ENCODE peak calls at places on chromosomes 11 and 22, in nine cellular contexts. One of them, this sample, is unnamed.

GRCh38 chr22:35131423-35132050 is 65.6 kb downstream of the ISX start:
- DNase-seq in cardiac muscle cell: no peak
- DNase-seq in kidney: no peak
- DNase-seq in activated naive CD8-positive, alpha-beta T cell treated with anti-CD3 and anti-CD28 coated beads for 36 hours: no peak
- DNase-seq in effector memory CD8-positive, alpha-beta T cell: no peak
- DNase-seq in NCI-H460: no peak
- DNase-seq in Kasumi-1: no peak
- DNase-seq in H4: no peak
- DNase-seq in GM19239: no peak
- DNase-seq in this sample: no peak

GRCh38 chr11:70307176-70307575 is 36.7 kb downstream of the PPFIA1 start:
- DNase-seq in cardiac muscle cell: peak; percentile 44
- DNase-seq in kidney: no peak
- DNase-seq in activated naive CD8-positive, alpha-beta T cell treated with anti-CD3 and anti-CD28 coated beads for 36 hours: no peak
- DNase-seq in effector memory CD8-positive, alpha-beta T cell: no peak
- DNase-seq in NCI-H460: no peak
- DNase-seq in Kasumi-1: no peak
- DNase-seq in H4: no peak
- DNase-seq in GM19239: no peak
- DNase-seq in this sample: no peak

GRCh38 chr22:25509391-25509791 is 55.1 kb upstream of the GRK3 start:
- DNase-seq in cardiac muscle cell: no peak
- DNase-seq in kidney: no peak
- DNase-seq in activated naive CD8-positive, alpha-beta T cell treated with anti-CD3 and anti-CD28 coated beads for 36 hours: no peak
- DNase-seq in effector memory CD8-positive, alpha-beta T cell: no peak
- DNase-seq in NCI-H460: no peak
- DNase-seq in Kasumi-1: no peak
- DNase-seq in H4: no peak
- DNase-seq in GM19239: no peak
- DNase-seq in this sample: no peak

GRCh38 chr11:126391970-126392637 is 36.6 kb downstream of the ST3GAL4 start:
- DNase-seq in cardiac muscle cell: peak; percentile 41
- DNase-seq in kidney: no peak
- DNase-seq in activated naive CD8-positive, alpha-beta T cell treated with anti-CD3 and anti-CD28 coated beads for 36 hours: no peak
- DNase-seq in effector memory CD8-positive, alpha-beta T cell: no peak
- DNase-seq in NCI-H460: no peak
- DNase-seq in Kasumi-1: peak; percentile 77
- DNase-seq in H4: no peak
- DNase-seq in GM19239: no peak
- DNase-seq in this sample: no peak

GRCh38 chr11:12840871-12841516 is 166.8 kb downstream of the TEAD1 start:
- DNase-seq in cardiac muscle cell: no peak
- DNase-seq in kidney: no peak
- DNase-seq in activated naive CD8-positive, alpha-beta T cell treated with anti-CD3 and anti-CD28 coated beads for 36 hours: no peak
- DNase-seq in effector memory CD8-positive, alpha-beta T cell: no peak
- DNase-seq in NCI-H460: no peak
- DNase-seq in Kasumi-1: no peak
- DNase-seq in H4: no peak
- DNase-seq in GM19239: no peak
- DNase-seq in this sample: no peak

GRCh38 chr22:19239464-19239863 is 52.1 kb downstream of the CLTCL1 start:
- DNase-seq in cardiac muscle cell: no peak
- DNase-seq in kidney: no peak
- DNase-seq in activated naive CD8-positive, alpha-beta T cell treated with anti-CD3 and anti-CD28 coated beads for 36 hours: no peak
- DNase-seq in effector memory CD8-positive, alpha-beta T cell: no peak
- DNase-seq in NCI-H460: no peak
- DNase-seq in Kasumi-1: no peak
- DNase-seq in H4: no peak
- DNase-seq in GM19239: no peak
- DNase-seq in this sample: no peak

GRCh38 chr11:125626381-125626950 is 1.5 kb downstream of the CHEK1 start:
- DNase-seq in cardiac muscle cell: no peak
- DNase-seq in kidney: no peak
- DNase-seq in activated naive CD8-positive, alpha-beta T cell treated with anti-CD3 and anti-CD28 coated beads for 36 hours: no peak
- DNase-seq in effector memory CD8-positive, alpha-beta T cell: peak; percentile 10
- DNase-seq in NCI-H460: no peak
- DNase-seq in Kasumi-1: peak; percentile 41
- DNase-seq in H4: no peak
- DNase-seq in GM19239: no peak
- DNase-seq in this sample: peak; percentile 70

GRCh38 chr11:16945671-16946469 is 68.3 kb downstream of the PLEKHA7 start:
- DNase-seq in cardiac muscle cell: peak; percentile 76
- DNase-seq in kidney: peak; percentile 79
- DNase-seq in activated naive CD8-positive, alpha-beta T cell treated with anti-CD3 and anti-CD28 coated beads for 36 hours: peak; percentile 58
- DNase-seq in effector memory CD8-positive, alpha-beta T cell: peak; percentile 14
- DNase-seq in NCI-H460: peak; percentile 45
- DNase-seq in Kasumi-1: peak; percentile 74
- DNase-seq in H4: peak; percentile 69
- DNase-seq in GM19239: peak; percentile 53
- DNase-seq in this sample: peak; percentile 49

GRCh38 chr22:30860176-30861105 is 108.1 kb downstream of the MORC2 start:
- DNase-seq in cardiac muscle cell: no peak
- DNase-seq in kidney: no peak
- DNase-seq in activated naive CD8-positive, alpha-beta T cell treated with anti-CD3 and anti-CD28 coated beads for 36 hours: no peak
- DNase-seq in effector memory CD8-positive, alpha-beta T cell: no peak
- DNase-seq in NCI-H460: no peak
- DNase-seq in Kasumi-1: no peak
- DNase-seq in H4: no peak
- DNase-seq in GM19239: no peak
- DNase-seq in this sample: no peak

GRCh38 chr22:44746836-44747519 is 5.4 kb upstream of the ARHGAP8 start:
- DNase-seq in cardiac muscle cell: peak; percentile 9
- DNase-seq in kidney: no peak
- DNase-seq in activated naive CD8-positive, alpha-beta T cell treated with anti-CD3 and anti-CD28 coated beads for 36 hours: no peak
- DNase-seq in effector memory CD8-positive, alpha-beta T cell: no peak
- DNase-seq in NCI-H460: no peak
- DNase-seq in Kasumi-1: no peak
- DNase-seq in H4: no peak
- DNase-seq in GM19239: no peak
- DNase-seq in this sample: no peak

GRCh38 chr11:69459848-69460539 is 21.5 kb upstream of the LINC01488 start:
- DNase-seq in cardiac muscle cell: no peak
- DNase-seq in kidney: no peak
- DNase-seq in activated naive CD8-positive, alpha-beta T cell treated with anti-CD3 and anti-CD28 coated beads for 36 hours: no peak
- DNase-seq in effector memory CD8-positive, alpha-beta T cell: no peak
- DNase-seq in NCI-H460: no peak
- DNase-seq in Kasumi-1: no peak
- DNase-seq in H4: no peak
- DNase-seq in GM19239: no peak
- DNase-seq in this sample: no peak

GRCh38 chr11:130437848-130438247 is 9.4 kb upstream of the ADAMTS8 start:
- DNase-seq in cardiac muscle cell: no peak
- DNase-seq in kidney: no peak
- DNase-seq in activated naive CD8-positive, alpha-beta T cell treated with anti-CD3 and anti-CD28 coated beads for 36 hours: no peak
- DNase-seq in effector memory CD8-positive, alpha-beta T cell: no peak
- DNase-seq in NCI-H460: no peak
- DNase-seq in Kasumi-1: no peak
- DNase-seq in H4: no peak
- DNase-seq in GM19239: no peak
- DNase-seq in this sample: no peak

GRCh38 chr11:1293619-1294015 is 15.8 kb downstream of the TOLLIP start:
- DNase-seq in cardiac muscle cell: no peak
- DNase-seq in kidney: peak; percentile 70
- DNase-seq in activated naive CD8-positive, alpha-beta T cell treated with anti-CD3 and anti-CD28 coated beads for 36 hours: no peak
- DNase-seq in effector memory CD8-positive, alpha-beta T cell: no peak
- DNase-seq in NCI-H460: peak; percentile 13
- DNase-seq in Kasumi-1: no peak
- DNase-seq in H4: no peak
- DNase-seq in GM19239: no peak
- DNase-seq in this sample: no peak

GRCh38 chr22:39556970-39557811 is 13.4 kb upstream of the CACNA1I start:
- DNase-seq in cardiac muscle cell: peak; percentile 21
- DNase-seq in kidney: no peak
- DNase-seq in activated naive CD8-positive, alpha-beta T cell treated with anti-CD3 and anti-CD28 coated beads for 36 hours: peak; percentile 29
- DNase-seq in effector memory CD8-positive, alpha-beta T cell: no peak
- DNase-seq in NCI-H460: no peak
- DNase-seq in Kasumi-1: no peak
- DNase-seq in H4: no peak
- DNase-seq in GM19239: no peak
- DNase-seq in this sample: no peak

GRCh38 chr22:37801946-37802309 is 5.8 kb upstream of the GCAT start:
- DNase-seq in cardiac muscle cell: no peak
- DNase-seq in kidney: no peak
- DNase-seq in activated naive CD8-positive, alpha-beta T cell treated with anti-CD3 and anti-CD28 coated beads for 36 hours: no peak
- DNase-seq in effector memory CD8-positive, alpha-beta T cell: no peak
- DNase-seq in NCI-H460: no peak
- DNase-seq in Kasumi-1: peak; percentile 17
- DNase-seq in H4: no peak
- DNase-seq in GM19239: no peak
- DNase-seq in this sample: peak; percentile 34